ENCODE peak calls at places on chromosomes 11 and 22, in five cellular contexts. One of them, this sample, is unnamed.

GRCh38 chr11:131859811-131860210 is 489.4 kb downstream of the NTM start:
- DNase-seq in SK-N-SH: no peak
- DNase-seq in GM12878: no peak
- DNase-seq in HepG2: no peak
- DNase-seq in K562: no peak
- DNase-seq in this sample: peak

GRCh38 chr11:115721309-115722007 is 217.2 kb upstream of the CADM1 start:
- DNase-seq in SK-N-SH: no peak
- DNase-seq in GM12878: no peak
- DNase-seq in HepG2: no peak
- DNase-seq in K562: no peak
- DNase-seq in this sample: no peak

GRCh38 chr11:108697872-108698473 is 33.1 kb downstream of the DDX10 start:
- DNase-seq in SK-N-SH: peak
- DNase-seq in GM12878: peak
- DNase-seq in HepG2: peak
- DNase-seq in K562: peak
- DNase-seq in this sample: peak

GRCh38 chr11:111846640-111847039 is 24.7 kb downstream of the ALG9 start:
- DNase-seq in SK-N-SH: no peak
- DNase-seq in GM12878: no peak
- DNase-seq in HepG2: no peak
- DNase-seq in K562: no peak
- DNase-seq in this sample: peak

GRCh38 chr11:66264893-66265292 is 3.5 kb upstream of the RAB1B start:
- DNase-seq in SK-N-SH: peak
- DNase-seq in GM12878: no peak
- DNase-seq in HepG2: no peak
- DNase-seq in K562: peak
- DNase-seq in this sample: no peak

GRCh38 chr22:29684244-29684643 is 35.6 kb upstream of the CABP7 start:
- DNase-seq in SK-N-SH: no peak
- DNase-seq in GM12878: no peak
- DNase-seq in HepG2: no peak
- DNase-seq in K562: no peak
- DNase-seq in this sample: no peak

GRCh38 chr11:114413958-114414357 is 13.5 kb downstream of the RBM7 start:
- DNase-seq in SK-N-SH: no peak
- DNase-seq in GM12878: no peak
- DNase-seq in HepG2: no peak
- DNase-seq in K562: no peak
- DNase-seq in this sample: no peak

GRCh38 chr22:41739576-41739975 is 40.3 kb downstream of the MEI1 start:
- DNase-seq in SK-N-SH: no peak
- DNase-seq in GM12878: peak
- DNase-seq in HepG2: no peak
- DNase-seq in K562: no peak
- DNase-seq in this sample: no peak

GRCh38 chr11:64489831-64490441 is 101.1 kb upstream of the SLC22A12 start:
- DNase-seq in SK-N-SH: peak
- DNase-seq in GM12878: no peak
- DNase-seq in HepG2: peak
- DNase-seq in K562: peak
- DNase-seq in this sample: peak

GRCh38 chr11:57308426-57309060 is 16.2 kb downstream of the TNKS1BP1 start:
- DNase-seq in SK-N-SH: no peak
- DNase-seq in GM12878: no peak
- DNase-seq in HepG2: no peak
- DNase-seq in K562: no peak
- DNase-seq in this sample: no peak

GRCh38 chr22:36863281-36863680 is 2.5 kb downstream of the NCF4 start:
- DNase-seq in SK-N-SH: no peak
- DNase-seq in GM12878: no peak
- DNase-seq in HepG2: no peak
- DNase-seq in K562: no peak
- DNase-seq in this sample: no peak

GRCh38 chr11:69487849-69488542 is 6.5 kb downstream of the LINC01488 start:
- DNase-seq in SK-N-SH: no peak
- DNase-seq in GM12878: no peak
- DNase-seq in HepG2: no peak
- DNase-seq in K562: no peak
- DNase-seq in this sample: no peak

GRCh38 chr11:133545199-133545709 is 13.0 kb upstream of the OPCML start:
- DNase-seq in SK-N-SH: no peak
- DNase-seq in GM12878: peak
- DNase-seq in HepG2: no peak
- DNase-seq in K562: no peak
- DNase-seq in this sample: no peak

GRCh38 chr11:108870373-108871020 is 205.6 kb downstream of the DDX10 start:
- DNase-seq in SK-N-SH: no peak
- DNase-seq in GM12878: no peak
- DNase-seq in HepG2: peak
- DNase-seq in K562: no peak
- DNase-seq in this sample: peak

GRCh38 chr22:26367402-26368245 is 61.4 kb upstream of the ASPHD2 start:
- DNase-seq in SK-N-SH: peak
- DNase-seq in GM12878: no peak
- DNase-seq in HepG2: peak
- DNase-seq in K562: peak
- DNase-seq in this sample: peak

GRCh38 chr11:74672956-74673895 is 58.0 kb downstream of the CHRDL2 start:
- DNase-seq in SK-N-SH: peak
- DNase-seq in GM12878: no peak
- DNase-seq in HepG2: no peak
- DNase-seq in K562: no peak
- DNase-seq in this sample: peak

GRCh38 chr11:3836903-3837302 is 3.9 kb downstream of the RHOG start:
- DNase-seq in SK-N-SH: no peak
- DNase-seq in GM12878: no peak
- DNase-seq in HepG2: no peak
- DNase-seq in K562: peak
- DNase-seq in this sample: no peak

GRCh38 chr11:70483940-70484339 is 85.6 kb downstream of the CTTN start:
- DNase-seq in SK-N-SH: no peak
- DNase-seq in GM12878: no peak
- DNase-seq in HepG2: no peak
- DNase-seq in K562: no peak
- DNase-seq in this sample: no peak

GRCh38 chr22:30228509-30229359 is 17.8 kb downstream of the LIF start:
- DNase-seq in SK-N-SH: no peak
- DNase-seq in GM12878: no peak
- DNase-seq in HepG2: no peak
- DNase-seq in K562: no peak
- DNase-seq in this sample: no peak

GRCh38 chr11:95531116-95531515 is 258.5 kb downstream of the FAM76B start:
- DNase-seq in SK-N-SH: no peak
- DNase-seq in GM12878: no peak
- DNase-seq in HepG2: no peak
- DNase-seq in K562: no peak
- DNase-seq in this sample: no peak

GRCh38 chr11:73760066-73760679 is 701 bp downstream of the RAB6A start:
- DNase-seq in SK-N-SH: peak
- DNase-seq in GM12878: no peak
- DNase-seq in HepG2: no peak
- DNase-seq in K562: peak
- DNase-seq in this sample: peak

GRCh38 chr11:24861440-24861839 is 364.6 kb downstream of the LUZP2 start:
- DNase-seq in SK-N-SH: no peak
- DNase-seq in GM12878: no peak
- DNase-seq in HepG2: no peak
- DNase-seq in K562: no peak
- DNase-seq in this sample: no peak

GRCh38 chr11:2732940-2733628 is 33.3 kb upstream of the KCNQ1OT1 start:
- DNase-seq in SK-N-SH: no peak
- DNase-seq in GM12878: no peak
- DNase-seq in HepG2: no peak
- DNase-seq in K562: no peak
- DNase-seq in this sample: no peak

GRCh38 chr11:40877256-40877655 is 582.2 kb downstream of the LRRC4C start:
- DNase-seq in SK-N-SH: no peak
- DNase-seq in GM12878: no peak
- DNase-seq in HepG2: peak
- DNase-seq in K562: no peak
- DNase-seq in this sample: no peak

GRCh38 chr11:61482513-61482912 is 26.0 kb upstream of the LRRC10B start:
- DNase-seq in SK-N-SH: peak
- DNase-seq in GM12878: no peak
- DNase-seq in HepG2: no peak
- DNase-seq in K562: peak
- DNase-seq in this sample: no peak

GRCh38 chr22:46564084-46564714 is 26.8 kb upstream of the CELSR1 start:
- DNase-seq in SK-N-SH: peak
- DNase-seq in GM12878: no peak
- DNase-seq in HepG2: no peak
- DNase-seq in K562: no peak
- DNase-seq in this sample: no peak

GRCh38 chr11:109796253-109796652 is 296.9 kb upstream of the ZC3H12C start:
- DNase-seq in SK-N-SH: no peak
- DNase-seq in GM12878: no peak
- DNase-seq in HepG2: no peak
- DNase-seq in K562: no peak
- DNase-seq in this sample: no peak

GRCh38 chr11:65150513-65151271 is 16.4 kb upstream of the SYVN1 start:
- DNase-seq in SK-N-SH: peak
- DNase-seq in GM12878: peak
- DNase-seq in HepG2: peak
- DNase-seq in K562: peak
- DNase-seq in this sample: peak

GRCh38 chr11:92552942-92553341 is 328.3 kb downstream of the FAT3 start:
- DNase-seq in SK-N-SH: no peak
- DNase-seq in GM12878: no peak
- DNase-seq in HepG2: peak
- DNase-seq in K562: no peak
- DNase-seq in this sample: peak

GRCh38 chr11:128448981-128449713 is 138.2 kb downstream of the ETS1 start:
- DNase-seq in SK-N-SH: no peak
- DNase-seq in GM12878: no peak
- DNase-seq in HepG2: no peak
- DNase-seq in K562: no peak
- DNase-seq in this sample: no peak

GRCh38 chr11:128450882-128451647 is 136.3 kb downstream of the ETS1 start:
- DNase-seq in SK-N-SH: no peak
- DNase-seq in GM12878: no peak
- DNase-seq in HepG2: no peak
- DNase-seq in K562: no peak
- DNase-seq in this sample: no peak

GRCh38 chr11:128451651-128452470 is 135.5 kb downstream of the ETS1 start:
- DNase-seq in SK-N-SH: no peak
- DNase-seq in GM12878: no peak
- DNase-seq in HepG2: peak
- DNase-seq in K562: no peak
- DNase-seq in this sample: peak

GRCh38 chr11:128447233-128447632 is 140.1 kb downstream of the ETS1 start:
- DNase-seq in SK-N-SH: no peak
- DNase-seq in GM12878: no peak
- DNase-seq in HepG2: no peak
- DNase-seq in K562: no peak
- DNase-seq in this sample: no peak

GRCh38 chr11:128448487-128448886 is 138.9 kb downstream of the ETS1 start:
- DNase-seq in SK-N-SH: no peak
- DNase-seq in GM12878: no peak
- DNase-seq in HepG2: peak
- DNase-seq in K562: no peak
- DNase-seq in this sample: peak
- TF ChIP-seq MXI1 in SK-N-SH: no peak
- TF ChIP-seq MXI1 in GM12878: no peak
- TF ChIP-seq MXI1 in HepG2: no peak
- TF ChIP-seq MXI1 in K562: no peak
- TF ChIP-seq MXI1 in this sample: no peak

GRCh38 chr22:17131686-17132085 is 10.5 kb upstream of the TMEM121B start:
- DNase-seq in SK-N-SH: no peak
- DNase-seq in GM12878: no peak
- DNase-seq in HepG2: no peak
- DNase-seq in K562: no peak
- DNase-seq in this sample: no peak
- TF ChIP-seq MXI1 in SK-N-SH: no peak
- TF ChIP-seq MXI1 in GM12878: no peak
- TF ChIP-seq MXI1 in HepG2: no peak
- TF ChIP-seq MXI1 in K562: no peak
- TF ChIP-seq MXI1 in this sample: no peak

GRCh38 chr11:32333335-32333991 is 101.9 kb downstream of the WT1 start:
- DNase-seq in SK-N-SH: peak
- DNase-seq in GM12878: no peak
- DNase-seq in HepG2: no peak
- DNase-seq in K562: no peak
- DNase-seq in this sample: peak
- TF ChIP-seq MXI1 in SK-N-SH: no peak
- TF ChIP-seq MXI1 in GM12878: no peak
- TF ChIP-seq MXI1 in HepG2: no peak
- TF ChIP-seq MXI1 in K562: no peak
- TF ChIP-seq MXI1 in this sample: no peak

DNA sequence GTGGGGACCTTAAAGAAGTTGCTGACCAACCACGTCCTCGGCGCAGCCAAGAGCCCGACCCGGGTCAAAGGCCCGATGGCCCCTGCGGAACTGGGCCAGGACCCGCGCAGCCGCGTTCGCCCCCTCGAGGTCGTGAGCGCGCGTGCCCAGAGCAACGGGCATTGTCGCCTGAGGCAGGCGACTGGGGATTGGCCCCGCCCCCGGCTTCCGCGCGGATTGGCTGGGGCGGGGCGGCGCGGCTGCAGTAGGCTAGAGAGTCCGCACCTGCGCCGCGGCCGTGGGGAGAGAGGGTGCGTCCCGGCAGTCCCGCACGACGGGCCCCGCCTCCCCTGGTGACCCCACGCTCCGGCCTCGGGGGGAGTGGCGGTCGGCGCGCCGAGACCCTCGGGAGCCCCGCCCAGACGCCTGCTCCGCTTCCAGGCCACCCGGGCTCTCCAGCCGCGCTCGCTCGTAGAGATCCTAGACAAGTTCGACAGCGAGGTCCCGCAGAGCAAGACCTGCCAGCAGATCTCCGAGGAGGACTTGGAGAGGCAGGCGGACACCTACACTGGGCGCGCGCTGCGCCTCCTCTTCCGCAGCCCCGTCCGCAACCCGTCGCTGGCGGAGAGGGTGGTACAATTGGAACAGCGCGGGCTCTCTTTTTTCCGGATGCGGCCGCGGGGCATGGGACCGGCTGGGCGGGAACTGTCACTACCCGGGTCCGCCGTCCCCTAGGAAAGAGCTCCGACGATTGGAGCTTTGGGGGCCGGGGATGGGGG is 8.3 kb upstream of the PPIL2 start:
- DNase-seq in SK-N-SH: peak
- DNase-seq in GM12878: peak
- DNase-seq in HepG2: peak
- DNase-seq in K562: peak
- DNase-seq in this sample: peak
- TF ChIP-seq MXI1 in SK-N-SH: peak
- TF ChIP-seq MXI1 in GM12878: peak
- TF ChIP-seq MXI1 in HepG2: peak
- TF ChIP-seq MXI1 in K562: peak
- TF ChIP-seq MXI1 in this sample: no peak

This sample was measured in IMR-90.